ENCODE peak calls at places on chromosome 12, in seven cellular contexts. F is choroid plexus epithelial cell, H is cardiac muscle cell, W is cardiac fibroblast, S is uterus, E is fibroblast of mammary gland, M is heart right ventricle. D is an unnamed sample.

GRCh38 chr12:132305991-132306884 is 23.2 kb downstream of the GALNT9 start:
- DNase-seq in F (no peak), H (no peak), W (no peak), S (no peak), E (no peak), M (no peak), D (no peak)

GRCh38 chr12:91384391-91384790 is 201.8 kb upstream of the DCN start:
- DNase-seq in F (no peak), H (no peak), W (no peak), S (no peak), E (no peak), M (no peak), D (no peak)

GRCh38 chr12:92538970-92539749 is 163.6 kb upstream of the PLEKHG7 start:
- DNase-seq in F (peak), H (no peak), W (peak), S (peak), E (peak), M (peak), D (no peak)

GRCh38 chr12:57727758-57728395 is 10.7 kb downstream of the AGAP2 start:
- DNase-seq in F (no peak), H (peak), W (no peak), S (no peak), E (no peak), M (no peak), D (no peak)

GRCh38 chr12:96034631-96035282 is 630 bp downstream of the LTA4H start:
- DNase-seq in F (peak), H (peak), W (peak), S (peak), E (peak), M (no peak), D (no peak)

GRCh38 chr12:120925740-120926563 is 21.8 kb upstream of the SPPL3 start:
- DNase-seq in F (no peak), H (no peak), W (no peak), S (no peak), E (no peak), M (no peak), D (no peak)

GRCh38 chr12:120905856-120906384 is 1.8 kb upstream of the SPPL3 start:
- DNase-seq in F (no peak), H (no peak), W (no peak), S (no peak), E (no peak), M (no peak), D (no peak)

GRCh38 chr12:65902504-65902903 is 78.2 kb downstream of the HMGA2 start:
- DNase-seq in F (peak), H (no peak), W (peak), S (no peak), E (peak), M (no peak), D (no peak)

GRCh38 chr12:64010069-64010686 is 165.7 kb downstream of the SRGAP1 start:
- DNase-seq in F (peak), H (no peak), W (peak), S (no peak), E (peak), M (no peak), D (no peak)

GRCh38 chr12:80848858-80849257 is 88.9 kb downstream of the LIN7A start:
- DNase-seq in F (no peak), H (no peak), W (peak), S (no peak), E (no peak), M (no peak), D (no peak)

GRCh38 chr12:62260733-62261683 is 804 bp downstream of the USP15 start:
- DNase-seq in F (peak), H (peak), W (peak), S (peak), E (peak), M (peak), D (no peak)

GRCh38 chr12:105852958-105853357 is 285.8 kb downstream of the NUAK1 start:
- DNase-seq in F (no peak), H (no peak), W (peak), S (peak), E (no peak), M (peak), D (no peak)

GRCh38 chr12:23815810-23816209 is 133.7 kb downstream of the SOX5 start:
- DNase-seq in F (no peak), H (no peak), W (no peak), S (no peak), E (no peak), M (no peak), D (no peak)

GRCh38 chr12:65121049-65121955 is at the start of gene WIF1:
- DNase-seq in F (no peak), H (peak), W (no peak), S (no peak), E (peak), M (no peak), D (no peak)

GRCh38 chr12:3661028-3661427 is 91.9 kb downstream of the CRACR2A start:
- DNase-seq in F (no peak), H (no peak), W (no peak), S (no peak), E (no peak), M (no peak), D (no peak)

GRCh38 chr12:69894800-69895199 is 69.8 kb downstream of the MYRFL start:
- DNase-seq in F (no peak), H (no peak), W (no peak), S (no peak), E (no peak), M (no peak), D (no peak)

GRCh38 chr12:95648990-95649791 is 97.9 kb upstream of the USP44 start:
- DNase-seq in F (peak), H (peak), W (peak), S (no peak), E (peak), M (no peak), D (peak)

GRCh38 chr12:3222306-3222705 is 145.1 kb downstream of the TSPAN9 start:
- DNase-seq in F (no peak), H (no peak), W (no peak), S (no peak), E (no peak), M (no peak), D (no peak)

GRCh38 chr12:106080111-106080732 is 58.5 kb downstream of the NUAK1 start:
- DNase-seq in F (peak), H (peak), W (peak), S (no peak), E (peak), M (no peak), D (peak)

GRCh38 chr12:22333751-22334695 is 484 bp downstream of the ST8SIA1 start:
- DNase-seq in F (no peak), H (peak), W (no peak), S (no peak), E (no peak), M (no peak), D (no peak)

GRCh38 chr12:88638956-88639355 is 58.7 kb upstream of the KITLG start:
- DNase-seq in F (peak), H (no peak), W (peak), S (no peak), E (peak), M (no peak), D (no peak)

GRCh38 chr12:24760162-24760561 is 188.7 kb downstream of the BCAT1 start:
- DNase-seq in F (no peak), H (no peak), W (no peak), S (no peak), E (no peak), M (no peak), D (no peak)

GRCh38 chr12:8018666-8019581 is 13.6 kb upstream of the FOXJ2 start:
- DNase-seq in F (no peak), H (peak), W (no peak), S (no peak), E (no peak), M (no peak), D (no peak)

GRCh38 chr12:105775351-105775750 is 363.4 kb downstream of the NUAK1 start:
- DNase-seq in F (peak), H (no peak), W (peak), S (no peak), E (no peak), M (no peak), D (peak)

GRCh38 chr12:111085100-111085499 is 164.7 kb upstream of the MYL2 start:
- DNase-seq in F (no peak), H (no peak), W (no peak), S (no peak), E (no peak), M (no peak), D (no peak)

GRCh38 chr12:120650249-120650690 is 9.8 kb downstream of the CABP1 start:
- DNase-seq in F (no peak), H (no peak), W (no peak), S (no peak), E (no peak), M (no peak), D (no peak)

GRCh38 chr12:68750506-68750905 is 4.5 kb downstream of the SLC35E3 start:
- DNase-seq in F (no peak), H (no peak), W (no peak), S (no peak), E (no peak), M (no peak), D (no peak)

GRCh38 chr12:121580959-121581680 is at the start of gene KDM2B:
- DNase-seq in F (peak), H (peak), W (peak), S (peak), E (peak), M (no peak), D (no peak)

GRCh38 chr12:47773062-47773857 is at the start of gene SLC48A1:
- DNase-seq in F (peak), H (peak), W (peak), S (peak), E (peak), M (peak), D (no peak)

GRCh38 chr12:2435511-2435910 is 359.3 kb upstream of the FKBP4 start:
- DNase-seq in F (no peak), H (no peak), W (no peak), S (no peak), E (no peak), M (no peak), D (no peak)

GRCh38 chr12:114668151-114668891 is 15.7 kb downstream of the TBX3 start:
- DNase-seq in F (peak), H (peak), W (peak), S (peak), E (peak), M (peak), D (no peak)

GRCh38 chr12:122951406-122951805 is 14.9 kb downstream of the ABCB9 start:
- DNase-seq in F (peak), H (no peak), W (peak), S (no peak), E (peak), M (no peak), D (no peak)

GRCh38 chr12:46153267-46153872 is 115.5 kb downstream of the SLC38A1 start:
- DNase-seq in F (peak), H (peak), W (peak), S (no peak), E (peak), M (no peak), D (no peak)

GRCh38 chr12:79689477-79690155 is 1.1 kb downstream of the PAWR start:
- DNase-seq in F (peak), H (peak), W (peak), S (peak), E (peak), M (peak), D (no peak)

GRCh38 chr12:7142057-7142644 is 12.0 kb downstream of the CLSTN3 start:
- DNase-seq in F (peak), H (peak), W (peak), S (no peak), E (peak), M (no peak), D (no peak)

GRCh38 chr12:25699454-25699853 is 146.4 kb upstream of the LMNTD1 start:
- DNase-seq in F (peak), H (no peak), W (peak), S (no peak), E (peak), M (no peak), D (no peak)

GRCh38 chr12:12725086-12725955 is 8.2 kb downstream of the CDKN1B start:
- DNase-seq in F (peak), H (peak), W (peak), S (peak), E (peak), M (peak), D (peak)

GRCh38 chr12:120684523-120684932 is 2.4 kb upstream of the MLEC start:
- DNase-seq in F (peak), H (no peak), W (peak), S (no peak), E (peak), M (no peak), D (no peak)

GRCh38 chr12:131229426-131230339 is 276.0 kb downstream of the ADGRD1 start:
- DNase-seq in F (no peak), H (peak), W (no peak), S (peak), E (no peak), M (peak), D (no peak)
- TF ChIP-seq CTCF in F (no peak), H (no peak), W (no peak), S (no peak), E (no peak), M (no peak), D (no peak)

DNA sequence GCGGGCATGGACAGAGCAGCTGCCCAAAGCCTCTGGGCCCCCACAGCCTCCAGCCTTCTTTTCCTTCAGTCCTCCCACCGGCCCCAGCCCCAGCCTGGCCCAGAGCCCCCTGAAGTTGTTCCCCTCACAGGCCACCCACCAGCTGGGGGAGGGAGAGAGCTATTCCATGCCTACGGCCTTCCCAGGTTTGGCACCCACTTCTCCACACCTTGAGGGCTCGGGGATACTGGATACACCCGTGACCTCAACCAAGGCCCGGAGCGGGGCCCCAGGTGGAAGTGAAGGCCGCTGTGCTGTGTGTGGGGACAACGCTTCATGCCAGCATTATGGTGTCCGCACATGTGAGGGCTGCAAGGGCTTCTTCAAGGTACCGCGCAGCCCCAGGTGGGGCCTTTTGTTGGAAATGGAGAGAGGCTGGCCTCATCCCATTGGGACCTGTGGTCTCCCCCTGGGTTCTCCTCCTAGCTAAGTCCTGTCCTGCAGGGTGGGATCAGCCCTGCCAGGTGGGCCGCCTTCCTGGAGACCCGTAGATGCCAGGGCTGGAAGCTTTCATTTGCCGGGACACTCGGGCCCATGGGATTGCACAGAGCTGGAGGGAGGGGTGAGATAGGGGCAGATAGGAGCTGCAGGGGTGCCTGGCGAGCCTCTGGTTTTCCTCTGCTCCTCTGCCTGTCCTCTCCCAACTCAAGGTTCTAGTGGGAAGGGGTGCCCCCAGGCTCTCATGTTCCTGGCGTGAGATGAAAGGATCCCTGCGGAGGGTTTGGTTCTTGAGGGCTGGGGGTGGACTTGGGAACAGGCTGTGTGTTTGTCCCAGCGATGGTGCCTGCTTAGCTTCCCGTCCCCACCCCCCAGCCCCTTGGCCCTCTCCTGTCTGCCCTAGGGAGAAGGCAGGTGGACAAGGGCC is 3.8 kb downstream of the NR4A1 start:
- DNase-seq in F (no peak), H (no peak), W (no peak), S (no peak), E (no peak), M (no peak), D (no peak)
- H3K4me3 ChIP-seq in F (no peak), H (no peak), W (no peak), S (no peak), E (no peak), M (no peak), D (no peak)

GRCh38 chr12:108972226-108972757 is 48.6 kb downstream of the SVOP start:
- DNase-seq in F (no peak), H (no peak), W (peak), S (no peak), E (no peak), M (no peak), D (no peak)

GRCh38 chr12:108969622-108970021 is 51.2 kb downstream of the SVOP start:
- DNase-seq in F (no peak), H (no peak), W (no peak), S (no peak), E (no peak), M (no peak), D (no peak)

GRCh38 chr12:108964391-108965166 is 56.3 kb downstream of the SVOP start:
- DNase-seq in F (no peak), H (no peak), W (no peak), S (no peak), E (no peak), M (no peak), D (no peak)

GRCh38 chr12:108966378-108967151 is 54.3 kb downstream of the SVOP start:
- DNase-seq in F (no peak), H (no peak), W (no peak), S (no peak), E (no peak), M (peak), D (no peak)

DNA sequence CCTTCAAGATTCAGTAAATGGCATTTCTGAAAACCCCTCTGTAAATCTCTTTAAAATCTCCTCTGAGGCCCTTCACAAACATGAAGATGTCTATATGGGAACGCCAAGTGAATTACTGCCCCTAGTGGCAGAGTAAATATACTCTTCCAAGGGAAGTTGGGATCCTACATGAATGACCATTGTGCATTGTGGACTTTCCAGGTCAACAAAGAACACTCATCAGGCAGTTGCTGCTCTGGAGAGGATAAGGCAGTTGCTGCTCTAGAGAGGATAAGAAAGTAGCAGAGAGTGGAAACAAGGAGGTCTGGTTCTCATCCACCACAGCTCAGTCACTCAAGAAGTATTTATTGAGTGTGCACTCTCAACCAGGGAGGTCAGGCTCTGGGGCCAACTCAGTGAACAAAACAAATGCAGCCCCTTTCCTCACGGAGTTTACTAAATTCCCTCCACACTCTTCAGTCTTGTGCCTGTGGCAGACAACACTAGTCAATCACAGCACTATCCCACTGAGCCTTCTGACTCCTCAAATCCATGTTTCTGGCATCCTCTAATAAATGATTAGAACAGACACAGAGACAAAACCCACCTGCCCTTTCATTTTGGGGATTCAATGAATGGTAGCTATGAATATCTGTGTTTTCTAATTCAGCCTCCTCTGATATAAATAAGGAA is 52.9 kb downstream of the SVOP start:
- DNase-seq in F (peak), H (peak), W (peak), S (no peak), E (peak), M (no peak), D (no peak)
- TF ChIP-seq CTCF in F (peak), H (peak), W (no peak), S (no peak), E (peak), M (peak), D (no peak)

GRCh38 chr12:19412844-19413243 is 26.4 kb upstream of the AEBP2 start:
- DNase-seq in F (no peak), H (no peak), W (no peak), S (no peak), E (no peak), M (peak), D (no peak)
- H3K4me3 ChIP-seq in F (no peak), H (no peak), W (no peak), S (no peak), E (peak), M (no peak), D (no peak)

GRCh38 chr12:48973992-48974673 is 2.6 kb upstream of the WNT10B start:
- DNase-seq in F (peak), H (peak), W (peak), S (no peak), E (peak), M (no peak), D (no peak)
- TF ChIP-seq CTCF in F (peak), H (peak), W (peak), S (no peak), E (peak), M (peak), D (peak)

DNA sequence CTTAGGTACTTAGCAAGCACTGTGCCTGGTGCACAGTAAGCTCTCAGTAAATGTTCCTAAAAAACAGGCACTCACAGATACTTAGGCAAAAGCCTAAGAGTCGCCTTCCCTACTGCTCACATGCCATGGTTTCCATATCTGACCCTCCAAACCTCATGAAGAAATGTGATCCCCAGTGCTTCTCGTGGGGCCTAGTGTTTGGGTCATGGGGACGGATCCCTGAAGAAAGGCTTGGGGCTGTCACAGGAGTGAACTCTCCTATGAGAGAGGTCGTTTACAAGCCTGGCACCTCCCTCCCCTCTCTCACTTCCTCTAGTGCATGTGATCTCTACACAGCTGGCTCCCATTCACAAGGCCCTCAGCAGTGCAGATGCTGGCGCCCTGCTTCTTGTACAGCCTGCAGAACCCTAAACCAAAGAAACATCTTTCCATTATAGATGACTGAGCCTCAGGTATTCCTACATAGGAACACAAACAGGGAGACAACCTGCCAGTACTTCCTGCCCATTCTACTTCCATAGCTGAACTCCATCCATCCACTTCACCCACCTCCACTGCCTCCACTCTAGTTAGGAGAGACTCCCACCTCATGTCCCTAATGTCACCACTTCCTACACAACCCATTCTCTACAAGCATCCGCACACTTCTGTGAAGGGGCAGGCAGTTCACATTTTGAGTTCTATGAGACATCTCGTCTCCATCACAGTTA is 2.9 kb downstream of the SLC15A4 start:
- DNase-seq in F (peak), H (no peak), W (no peak), S (no peak), E (no peak), M (peak), D (no peak)
- H3K4me3 ChIP-seq in F (no peak), H (no peak), W (no peak), S (no peak), E (no peak), M (no peak), D (no peak)

GRCh38 chr12:54197037-54197909 is 8.5 kb upstream of the SMUG1 start:
- DNase-seq in F (no peak), H (no peak), W (peak), S (no peak), E (peak), M (no peak), D (no peak)
- TF ChIP-seq CTCF in F (no peak), H (no peak), W (no peak), S (no peak), E (no peak), M (no peak), D (no peak)

D was measured in AG04449.